ENCODE peak calls at places on chromosomes 13 and 19, in six cellular contexts. A is pancreas, R is Karpas-422, Q is upper lobe of left lung, F is upper lobe of right lung, C is aorta. W is an unnamed sample.

GRCh38 chr13:79018166-79018565 is 359.2 kb upstream of the OBI1 start:
- DNase-seq in A (no peak), R (no peak), Q (no peak), F (no peak), C (no peak), W (no peak)

GRCh38 chr13:46663644-46664043 is 110.7 kb downstream of the LRCH1 start:
- DNase-seq in A (no peak), R (no peak), Q (no peak), F (no peak), C (no peak), W (no peak)

GRCh38 chr13:74346960-74347359 is 212.8 kb upstream of the KLF12 start:
- DNase-seq in A (no peak), R (no peak), Q (peak; percentile 9), F (no peak), C (no peak), W (no peak)

GRCh38 chr13:104253063-104253680 is 1187.0 kb upstream of the SLC10A2 start:
- DNase-seq in A (no peak), R (no peak), Q (no peak), F (no peak), C (no peak), W (no peak)

GRCh38 chr19:5774921-5775320 is 9.6 kb downstream of the PRR22 start:
- DNase-seq in A (no peak), R (no peak), Q (no peak), F (no peak), C (no peak), W (no peak)

GRCh38 chr13:34863360-34864135 is 78.5 kb upstream of the NBEA start:
- DNase-seq in A (no peak), R (no peak), Q (no peak), F (no peak), C (no peak), W (no peak)

GRCh38 chr13:44668707-44669106 is 92.6 kb upstream of the TSC22D1 start:
- DNase-seq in A (no peak), R (peak; percentile 27), Q (no peak), F (no peak), C (no peak), W (no peak)

GRCh38 chr19:4686700-4687099 is 16.6 kb upstream of the MYDGF start:
- DNase-seq in A (no peak), R (no peak), Q (no peak), F (no peak), C (no peak), W (no peak)

GRCh38 chr19:48959341-48960239 is 4.9 kb downstream of the BAX start:
- DNase-seq in A (no peak), R (peak; percentile 66), Q (no peak), F (no peak), C (peak; percentile 70), W (no peak)

DNA sequence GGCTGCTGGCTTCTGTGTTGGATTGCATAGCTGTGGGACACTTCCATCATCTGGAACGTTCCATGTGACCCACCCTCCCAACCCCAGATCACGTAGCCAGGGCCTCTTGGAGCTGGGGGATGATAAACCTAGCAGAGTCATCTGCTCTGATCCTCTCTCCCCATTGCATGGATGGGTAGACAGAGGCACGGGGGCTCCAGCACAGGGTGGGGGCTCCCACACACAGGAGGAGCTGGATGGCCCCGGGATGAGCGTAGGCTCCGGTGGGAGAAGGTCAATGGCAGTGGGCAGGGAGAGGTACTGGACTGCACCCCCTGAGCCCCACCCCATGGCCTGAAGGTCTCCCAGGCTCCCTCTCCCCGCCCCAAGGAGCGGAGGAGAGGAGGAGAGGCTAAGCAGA is 25.4 kb downstream of the ATP8B3 start:
- DNase-seq in A (no peak), R (no peak), Q (no peak), F (no peak), C (no peak), W (no peak)
- H3K27me3 ChIP-seq in A (no peaks in the 10 kb centered on the region), R (no peaks in the 10 kb centered on the region), Q (no peaks in the 10 kb centered on the region), F (peaks cover 58% of the 10 kb centered on the region), C (peaks cover 3% of the 10 kb centered on the region), W (peaks cover 33% of the 10 kb centered on the region)

GRCh38 chr13:113448545-113448884 is 4.8 kb downstream of the ADPRHL1 start:
- DNase-seq in A (peak; percentile 79), R (peak; percentile 80), Q (peak; percentile 47), F (peak; percentile 76), C (peak; percentile 29), W (peak; percentile 64)

GRCh38 chr13:113448885-113449692 is 4.2 kb downstream of the ADPRHL1 start:
- DNase-seq in A (peak; percentile 80), R (peak; percentile 100), Q (peak; percentile 59), F (peak; percentile 78), C (peak; percentile 47), W (no peak)

GRCh38 chr13:113451951-113452421 is 1.3 kb downstream of the ADPRHL1 start:
- DNase-seq in A (peak; percentile 45), R (no peak), Q (no peak), F (peak; percentile 55), C (peak; percentile 34), W (peak; percentile 89)

GRCh38 chr13:113447596-113447995 is 5.7 kb downstream of the ADPRHL1 start:
- DNase-seq in A (peak; percentile 25), R (no peak), Q (no peak), F (peak; percentile 35), C (peak; percentile 14), W (no peak)

DNA sequence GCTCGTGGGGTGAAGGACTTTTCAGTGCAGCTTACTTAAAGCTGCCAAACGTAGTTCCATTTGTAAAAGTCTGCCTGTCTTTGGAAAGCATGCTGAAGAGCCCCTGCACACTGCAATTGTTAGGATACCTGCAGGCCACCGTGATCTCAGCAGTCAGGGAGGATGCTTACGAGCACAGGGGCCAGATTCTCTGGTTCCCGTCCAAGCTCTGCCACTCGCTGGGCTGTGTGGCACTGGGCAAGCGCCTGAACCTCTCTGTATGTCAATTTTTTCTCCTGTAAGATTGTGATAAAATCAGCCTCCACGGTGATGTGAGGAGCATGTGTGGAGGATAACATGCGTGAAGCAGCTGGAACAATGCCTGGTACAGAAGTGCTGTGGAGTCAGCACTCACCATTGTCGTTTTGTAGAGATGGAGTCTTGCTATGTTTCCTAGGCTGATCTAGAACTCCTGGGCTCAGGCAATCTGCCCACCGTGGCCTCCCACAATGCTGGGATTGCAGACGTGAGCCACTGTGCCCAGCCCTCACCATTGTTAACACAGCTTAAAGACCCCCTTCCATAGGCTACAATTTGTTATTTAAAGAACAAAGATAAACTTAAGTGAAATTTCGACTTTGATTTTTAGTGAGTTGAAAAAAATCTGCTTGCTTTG is 3.5 kb downstream of the ADPRHL1 start:
- DNase-seq in A (peak; percentile 17), R (no peak), Q (no peak), F (no peak), C (peak; percentile 30), W (no peak)
- H3K4me3 ChIP-seq in A (peak overlapping the region; percentile 49), R (peak overlapping the region; percentile 78), Q (peak overlapping the region; percentile 38), F (peak overlapping the region; percentile 46), C (no peak overlapping the region), W (peak overlapping the region; percentile 32)

DNA sequence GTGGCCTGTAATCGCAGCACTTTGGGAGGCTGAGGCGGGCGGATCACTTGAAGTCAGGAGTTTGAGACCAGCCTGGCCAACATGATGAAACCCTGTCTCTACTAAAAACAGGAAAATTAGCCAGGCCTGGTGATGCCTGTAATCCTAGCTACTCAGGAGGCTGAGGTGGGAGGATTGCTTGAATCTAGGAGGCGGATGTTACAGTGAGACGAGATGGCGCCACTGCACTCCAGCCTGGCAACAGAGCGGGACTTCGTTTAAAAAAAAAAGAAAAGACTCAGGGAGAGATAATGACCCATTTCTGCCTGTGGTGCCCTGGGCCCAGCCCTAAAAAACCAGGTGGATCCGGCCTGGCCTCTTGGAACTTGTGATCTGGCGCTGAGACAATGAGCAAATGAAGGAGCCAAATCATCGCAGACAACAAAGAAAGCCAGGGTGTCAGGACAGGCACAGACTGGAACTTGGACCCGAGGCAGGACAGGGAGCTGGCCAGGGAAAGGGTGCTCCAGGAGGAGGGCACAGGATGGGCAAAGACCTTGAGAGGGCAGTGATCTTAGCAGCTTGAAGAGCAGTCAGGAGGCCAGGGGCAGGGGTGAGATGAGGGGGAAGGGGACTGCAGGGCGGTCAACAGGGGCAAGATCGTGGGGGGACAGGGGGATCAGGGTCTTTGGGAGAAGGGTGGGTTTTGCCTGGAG is 963 bp upstream of the JAK3 start:
- DNase-seq in A (no peak), R (no peak), Q (no peak), F (no peak), C (no peak), W (no peak)
- H3K27me3 ChIP-seq in A (no peaks in the 10 kb centered on the region), R (no peaks in the 10 kb centered on the region), Q (no peaks in the 10 kb centered on the region), F (peaks cover 5% of the 10 kb centered on the region), C (no peaks in the 10 kb centered on the region), W (no peaks in the 10 kb centered on the region)

GRCh38 chr19:18433735-18434398 is 4.1 kb downstream of the ISYNA1 start:
- DNase-seq in A (no peak), R (no peak), Q (peak; percentile 89), F (no peak), C (no peak), W (no peak)

GRCh38 chr19:18434411-18435184 is 3.3 kb downstream of the ISYNA1 start:
- DNase-seq in A (no peak), R (no peak), Q (no peak), F (no peak), C (no peak), W (no peak)

GRCh38 chr19:18432275-18433038 is 5.5 kb downstream of the ISYNA1 start:
- DNase-seq in A (no peak), R (no peak), Q (no peak), F (no peak), C (no peak), W (no peak)

GRCh38 chr19:18431351-18432197 is 6.4 kb downstream of the ISYNA1 start:
- DNase-seq in A (no peak), R (no peak), Q (peak; percentile 84), F (no peak), C (no peak), W (no peak)

GRCh38 chr19:18433039-18433691 is 4.8 kb downstream of the ISYNA1 start:
- DNase-seq in A (no peak), R (peak; percentile 87), Q (peak; percentile 89), F (no peak), C (no peak), W (no peak)
- H3K4me3 ChIP-seq in A (peak overlapping the region; percentile 25), R (peak overlapping the region; percentile 81), Q (peak overlapping the region; percentile 46), F (peak overlapping the region; percentile 45), C (no peak overlapping the region), W (peak overlapping the region; percentile 46)

GRCh38 chr19:1719519-1719918 is 33.8 kb upstream of the ONECUT3 start:
- DNase-seq in A (no peak), R (no peak), Q (no peak), F (no peak), C (no peak), W (no peak)
- H3K27me3 ChIP-seq in A (no peaks in the 10 kb centered on the region), R (no peaks in the 10 kb centered on the region), Q (no peaks in the 10 kb centered on the region), F (peaks cover 62% of the 10 kb centered on the region), C (peaks cover 3% of the 10 kb centered on the region), W (peaks cover 27% of the 10 kb centered on the region)

DNA sequence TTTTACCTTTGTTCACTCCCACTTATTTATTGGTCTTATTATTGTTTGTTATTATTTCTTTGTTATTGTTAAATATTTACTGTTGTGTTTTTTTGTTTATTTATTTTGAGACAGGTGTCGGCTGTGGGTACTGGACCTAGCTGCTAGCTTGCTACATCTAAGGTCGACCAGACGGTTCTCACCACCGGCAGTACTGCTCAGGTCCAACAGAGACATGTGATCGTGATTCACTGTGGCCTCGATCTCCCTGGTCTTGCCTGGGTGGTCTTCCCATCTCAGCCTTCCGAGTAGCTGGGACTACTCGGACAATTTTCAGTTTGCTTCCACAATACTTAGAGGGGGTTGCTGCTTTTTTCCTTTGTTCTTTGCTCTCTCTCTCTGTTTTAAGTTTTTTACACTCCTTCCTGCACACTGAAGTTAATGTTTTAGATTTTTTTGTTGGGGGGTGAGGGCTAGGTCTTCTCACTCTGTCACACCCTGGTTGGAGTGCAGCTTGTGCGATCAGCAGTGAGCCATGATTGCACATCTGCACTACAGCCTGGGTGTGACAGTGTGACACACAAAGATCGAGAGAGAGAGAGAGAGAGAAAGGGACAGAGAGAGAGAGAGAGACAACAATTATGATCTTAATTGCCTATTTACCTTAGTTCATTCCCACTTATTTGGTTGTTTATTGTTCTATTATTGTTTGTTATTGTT is 1432.4 kb downstream of the UQCRFS1 start:
- DNase-seq in A (no peak), R (no peak), Q (no peak), F (no peak), C (no peak), W (no peak)
- H3K4me3 ChIP-seq in A (no peak overlapping the region), R (no peak overlapping the region), Q (no peak overlapping the region), F (no peak overlapping the region), C (no peak overlapping the region), W (no peak overlapping the region)

W was measured in heart left ventricle.